ENCODE peak calls at places on chromosomes 3 and 15, in six cellular contexts. Y, D, A, L, J and Z are unnamed samples.

GRCh38 chr3:106305882-106306445 is 437.2 kb upstream of the CBLB start:
- DNase-seq in Y (no peak), D (no peak), A (no peak), L (no peak), J (no peak), Z (no peak)

GRCh38 chr15:85598203-85598602 is 196.5 kb downstream of the KLHL25 start:
- DNase-seq in Y (no peak), D (no peak), A (no peak), L (no peak), J (no peak), Z (peak)

GRCh38 chr3:27022096-27022761 is 347.0 kb downstream of the NEK10 start:
- DNase-seq in Y (no peak), D (no peak), A (no peak), L (no peak), J (no peak), Z (no peak)

GRCh38 chr15:71997691-71998090 is 120.3 kb downstream of the MYO9A start:
- DNase-seq in Y (no peak), D (no peak), A (no peak), L (no peak), J (peak), Z (no peak)

GRCh38 chr3:197736491-197737318 is at the start of gene RUBCN:
- DNase-seq in Y (peak), D (no peak), A (peak), L (peak), J (peak), Z (peak)

GRCh38 chr15:64430000-64430735 is 30.2 kb upstream of the ZNF609 start:
- DNase-seq in Y (peak), D (no peak), A (no peak), L (no peak), J (peak), Z (peak)

GRCh38 chr3:36707623-36708409 is 56.5 kb downstream of the DCLK3 start:
- DNase-seq in Y (no peak), D (no peak), A (no peak), L (peak), J (no peak), Z (peak)

GRCh38 chr15:27601239-27601942 is 497.7 kb downstream of the OCA2 start:
- DNase-seq in Y (no peak), D (no peak), A (no peak), L (no peak), J (no peak), Z (no peak)

GRCh38 chr3:24773798-24774197 is 279.1 kb upstream of the THRB start:
- DNase-seq in Y (peak), D (peak), A (peak), L (no peak), J (peak), Z (peak)

GRCh38 chr3:61518590-61518989 is 42.8 kb upstream of the PTPRG start:
- DNase-seq in Y (no peak), D (no peak), A (no peak), L (no peak), J (no peak), Z (no peak)

GRCh38 chr15:65085990-65086679 is 9.6 kb downstream of the KBTBD13 start:
- DNase-seq in Y (no peak), D (no peak), A (no peak), L (no peak), J (peak), Z (peak)

GRCh38 chr15:66741646-66742045 is 39.6 kb downstream of the SMAD6 start:
- DNase-seq in Y (no peak), D (no peak), A (no peak), L (no peak), J (no peak), Z (no peak)

GRCh38 chr3:17078885-17079465 is 194.2 kb downstream of the PLCL2 start:
- DNase-seq in Y (no peak), D (no peak), A (no peak), L (no peak), J (no peak), Z (no peak)